ENCODE peak calls at places on chromosomes 11 and 22, in four cellular contexts. Y, N, X and V are unnamed samples.

GRCh38 chr11:113377606-113378005 is 10.0 kb upstream of the ANKK1 start:
- DNase-seq in X (no peak), Y (no peak), N (no peak), V (no peak)

GRCh38 chr22:29480512-29481264 is 670 bp downstream of the NEFH start:
- DNase-seq in Y (peak), X (no peak), N (no peak), V (peak)

GRCh38 chr11:45102810-45103621 is 43.4 kb upstream of the PRDM11 start:
- DNase-seq in X (peak), Y (peak), N (peak), V (peak)

GRCh38 chr11:534592-535518 is 521 bp downstream of the HRAS start:
- DNase-seq in X (peak), Y (peak), N (no peak), V (peak)

GRCh38 chr22:38733329-38734202 is 22.2 kb downstream of the SUN2 start:
- DNase-seq in Y (no peak), X (peak), N (no peak), V (peak)

GRCh38 chr22:36659762-36660509 is 43.6 kb downstream of the CACNG2 start:
- DNase-seq in Y (no peak), X (no peak), N (peak), V (no peak)

GRCh38 chr11:134317103-134317502 is 14.7 kb upstream of the GLB1L2 start:
- DNase-seq in Y (no peak), X (no peak), N (no peak), V (no peak)

GRCh38 chr22:45318558-45319318 is 9.0 kb downstream of the FAM118A start:
- DNase-seq in Y (peak), N (peak), X (no peak), V (peak)

GRCh38 chr22:40512426-40513136 is 123.9 kb downstream of the MRTFA start:
- DNase-seq in X (peak), Y (no peak), N (no peak), V (no peak)

GRCh38 chr22:37020192-37020479 is 594 bp downstream of the MPST start:
- DNase-seq in X (no peak), N (no peak), Y (no peak), V (no peak)

GRCh38 chr11:115207166-115207591 is 297.0 kb downstream of the CADM1 start:
- DNase-seq in N (no peak), X (peak), Y (no peak), V (no peak)

GRCh38 chr11:108597736-108598355 is 4.3 kb upstream of the EXPH5 start:
- DNase-seq in N (no peak), Y (no peak), X (no peak), V (no peak)

GRCh38 chr22:24816841-24817240 is 10.8 kb downstream of the SGSM1 start:
- DNase-seq in Y (no peak), X (no peak), N (no peak), V (no peak)

GRCh38 chr11:107928767-107929507 is 689 bp downstream of the RAB39A start:
- DNase-seq in Y (no peak), N (no peak), X (peak), V (no peak)

GRCh38 chr22:19966908-19967750 is 25.5 kb upstream of the TXNRD2 start:
- DNase-seq in N (no peak), X (no peak), Y (no peak), V (no peak)

GRCh38 chr11:69920500-69921428 is 101.5 kb upstream of the FGF3 start:
- DNase-seq in N (no peak), X (no peak), Y (no peak), V (no peak)

GRCh38 chr11:119505861-119506260 is 82.9 kb upstream of the THY1 start:
- DNase-seq in Y (no peak), X (no peak), N (no peak), V (no peak)

GRCh38 chr11:69526453-69526810 is 45.0 kb downstream of the LINC01488 start:
- DNase-seq in N (no peak), X (no peak), Y (no peak), V (no peak)

GRCh38 chr22:17903564-17904295 is 120.6 kb downstream of the MICAL3 start:
- DNase-seq in Y (no peak), X (no peak), N (no peak), V (no peak)

GRCh38 chr11:57482782-57483569 is 22.6 kb downstream of the RTN4RL2 start:
- DNase-seq in N (peak), X (no peak), Y (peak), V (peak)

GRCh38 chr11:46302866-46303265 is 25.4 kb downstream of the CREB3L1 start:
- DNase-seq in N (no peak), X (no peak), Y (no peak), V (no peak)

GRCh38 chr11:96045622-96046456 is 121.9 kb upstream of the MTMR2 start:
- DNase-seq in Y (no peak), N (no peak), X (no peak), V (no peak)

GRCh38 chr22:20464096-20464614 is 26.5 kb upstream of the SCARF2 start:
- DNase-seq in X (no peak), N (peak), Y (peak), V (peak)

GRCh38 chr11:34426766-34427170 is 12.0 kb upstream of the CAT start:
- DNase-seq in N (no peak), Y (no peak), X (no peak), V (no peak)

GRCh38 chr11:126355926-126356897 is 726 bp downstream of the ST3GAL4 start:
- DNase-seq in N (no peak), Y (no peak), X (no peak), V (peak)

GRCh38 chr11:125479113-125479512 is 17.0 kb downstream of the FEZ1 start:
- DNase-seq in N (no peak), X (no peak), Y (no peak), V (no peak)

GRCh38 chr11:79610678-79611077 is 169.8 kb upstream of the TENM4 start:
- DNase-seq in X (no peak), Y (no peak), N (no peak), V (no peak)

GRCh38 chr11:74443071-74443864 is 24.1 kb downstream of the KCNE3 start:
- DNase-seq in Y (no peak), N (no peak), X (peak), V (no peak)

GRCh38 chr11:62883677-62884076 is 3.0 kb downstream of the SLC3A2 start:
- DNase-seq in Y (no peak), X (no peak), N (no peak), V (no peak)

GRCh38 chr11:78542007-78542406 is 32.7 kb downstream of the NARS2 start:
- DNase-seq in X (no peak), N (no peak), Y (no peak), V (no peak)